ENCODE peak calls at places on chromosomes 16 and 17, in ten cellular contexts. J is ovary, D is RWPE1, F is mammary epithelial cell, N is heart left ventricle, G is kidney, T is left lung, H is A549, S is heart right ventricle, R is ascending aorta. W is an unnamed sample.

GRCh38 chr16:54633943-54634362 is 296.7 kb upstream of the IRX5 start:
- DNase-seq in J (no peak), D (peak), F (peak), T (no peak), R (no peak), H (peak), G (no peak), N (peak), S (no peak), W (no peak)

GRCh38 chr17:74344658-74345057 is 17.0 kb downstream of the BTBD17 start:
- DNase-seq in S (no peak), R (no peak), G (no peak), D (no peak), N (no peak), J (no peak), T (no peak), F (no peak), H (no peak), W (no peak)

GRCh38 chr17:75835315-75835987 is 8.8 kb downstream of the UNC13D start:
- DNase-seq in J (no peak), D (no peak), H (no peak), F (no peak), S (no peak), T (no peak), G (no peak), N (no peak), R (no peak), W (no peak)

GRCh38 chr17:56160395-56160889 is 7.2 kb downstream of the ANKFN1 start:
- DNase-seq in H (no peak), R (no peak), N (no peak), G (no peak), F (no peak), T (no peak), D (no peak), S (no peak), J (no peak), W (no peak)

GRCh38 chr16:20889625-20890275 is 10.4 kb downstream of the DCUN1D3 start:
- DNase-seq in T (no peak), S (no peak), F (no peak), R (no peak), D (no peak), H (no peak), G (no peak), J (no peak), N (no peak), W (no peak)

GRCh38 chr17:4833941-4834501 is 881 bp downstream of the MINK1 start:
- DNase-seq in T (no peak), R (no peak), J (peak), D (no peak), S (no peak), G (peak), F (peak), H (no peak), N (peak), W (no peak)

GRCh38 chr16:19879241-19879792 is 5.3 kb downstream of the GPRC5B start:
- DNase-seq in N (no peak), H (no peak), F (peak), J (no peak), T (no peak), R (no peak), G (no peak), D (peak), S (no peak), W (no peak)

GRCh38 chr17:28716740-28717577 is 709 bp downstream of the RAB34 start:
- DNase-seq in F (peak), R (no peak), N (peak), D (no peak), S (peak), T (peak), H (no peak), G (peak), J (peak), W (no peak)

GRCh38 chr16:534089-534635 is 6.7 kb downstream of the CAPN15 start:
- DNase-seq in R (no peak), D (no peak), G (no peak), J (no peak), N (no peak), T (no peak), S (no peak), F (no peak), H (no peak), W (peak)
- H3K27ac ChIP-seq in R (no peak), D (peak), G (no peak), J (no peak), N (no peak), T (no peak), S (no peak), F (no peak), H (peak), W (peak)

GRCh38 chr16:70590722-70591438 is 55.5 kb upstream of the IL34 start:
- DNase-seq in J (no peak), R (no peak), T (no peak), G (peak), H (no peak), D (no peak), F (no peak), S (peak), N (no peak), W (no peak)
- H3K27ac ChIP-seq in J (peak), R (peak), T (no peak), G (peak), H (peak), D (no peak), F (peak), S (peak), N (peak), W (no peak)

GRCh38 chr17:20008242-20009051 is 712 bp upstream of the SPECC1 start:
- DNase-seq in G (no peak), S (peak), F (peak), H (peak), J (peak), R (no peak), N (peak), T (peak), D (peak), W (no peak)
- H3K27ac ChIP-seq in G (no peak), S (peak), F (no peak), H (peak), J (peak), R (peak), N (peak), T (no peak), D (no peak), W (no peak)

DNA sequence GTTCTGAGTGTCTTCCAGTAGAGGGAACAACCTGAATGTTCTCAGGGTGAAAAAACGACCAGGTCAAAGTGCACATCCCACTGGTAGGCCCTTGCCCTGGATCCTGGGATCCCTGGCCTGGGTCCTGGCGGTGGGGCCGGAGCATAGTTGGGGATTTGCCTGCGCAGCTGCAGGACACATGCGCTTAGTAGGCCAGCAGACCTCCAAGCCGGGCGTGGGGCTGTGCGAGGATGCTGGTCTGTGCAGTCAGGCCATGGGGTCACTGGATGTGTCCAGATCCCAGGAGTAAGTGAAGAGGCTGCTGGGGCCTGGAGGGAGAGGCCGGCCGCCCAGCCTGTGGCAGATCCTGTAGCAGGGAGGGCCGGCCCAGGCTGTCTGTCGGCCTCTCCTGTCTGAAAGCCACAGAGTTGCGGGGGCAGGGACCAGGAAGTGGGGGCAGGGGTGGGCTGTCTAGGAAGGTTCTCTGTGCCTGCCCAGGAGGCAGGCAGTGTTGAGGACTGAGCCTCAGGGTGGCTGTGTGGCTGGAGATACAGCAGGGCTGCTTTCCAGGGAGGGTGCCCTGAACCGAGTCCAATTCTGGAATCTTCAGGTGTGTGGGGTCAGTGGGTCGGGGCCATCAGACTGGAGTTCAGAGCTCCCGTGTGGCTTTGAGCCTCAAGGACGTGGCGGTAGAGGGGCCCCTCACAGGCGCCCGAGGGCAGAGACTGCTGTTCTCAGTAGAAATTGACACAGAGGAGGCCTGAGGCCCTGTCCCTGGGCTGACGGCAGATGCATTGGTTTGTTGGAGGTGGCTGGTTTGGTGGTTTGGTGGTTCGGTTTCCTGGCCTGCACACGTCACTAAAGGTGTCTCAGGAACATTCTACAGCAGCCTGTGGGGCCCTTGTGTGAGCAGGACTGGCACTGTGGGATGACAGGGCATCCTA is 17.2 kb upstream of the NUDT16L1 start:
- DNase-seq in G (no peak), F (no peak), N (peak), D (no peak), T (peak), S (no peak), J (peak), H (no peak), R (no peak), W (no peak)
- H3K27ac ChIP-seq in G (peak), F (no peak), N (peak), D (peak), T (peak), S (peak), J (no peak), H (no peak), R (no peak), W (no peak)

GRCh38 chr17:32298298-32298697 is 32.7 kb downstream of the RHBDL3 start:
- DNase-seq in N (no peak), S (no peak), J (no peak), G (no peak), H (no peak), T (no peak), F (no peak), R (no peak), D (no peak), W (no peak)
- H3K27ac ChIP-seq in N (no peak), S (no peak), J (no peak), G (no peak), H (no peak), T (no peak), F (no peak), R (no peak), D (no peak), W (no peak)

GRCh38 chr16:84604477-84605013 is 13.3 kb downstream of the COTL1 start:
- DNase-seq in S (no peak), G (no peak), F (no peak), J (no peak), T (no peak), R (no peak), H (no peak), N (no peak), D (no peak), W (no peak)
- H3K27ac ChIP-seq in S (no peak), G (no peak), F (no peak), J (no peak), T (peak), R (peak), H (peak), N (no peak), D (peak), W (no peak)